ENCODE peak calls at places on chromosomes 3 and 15, in four cellular contexts. D, R, J and E are unnamed samples.

GRCh38 chr3:98770261-98771039 is 7.3 kb downstream of the ST3GAL6 start:
- DNase-seq in D (peak; percentile 24), R (no peak), J (no peak), E (no peak)

GRCh38 chr3:101340591-101340990 is 20.2 kb upstream of the IMPG2 start:
- DNase-seq in D (no peak), R (no peak), J (no peak), E (no peak)

GRCh38 chr15:92896543-92896942 is 3.6 kb upstream of the CHD2 start:
- DNase-seq in D (no peak), R (no peak), J (no peak), E (no peak)

GRCh38 chr3:73926360-73927202 is 301.8 kb upstream of the PDZRN3 start:
- DNase-seq in D (no peak), R (no peak), J (no peak), E (no peak)

GRCh38 chr3:149579838-149580542 is 77.8 kb downstream of the WWTR1 start:
- DNase-seq in D (no peak), R (no peak), J (no peak), E (no peak)

GRCh38 chr3:55524565-55525244 is 37.6 kb upstream of the WNT5A start:
- DNase-seq in D (no peak), R (no peak), J (no peak), E (no peak)

GRCh38 chr3:111895079-111895478 is 36.0 kb downstream of the PHLDB2 start:
- DNase-seq in D (no peak), R (no peak), J (no peak), E (no peak)

GRCh38 chr15:70801111-70801510 is 37.8 kb upstream of the UACA start:
- DNase-seq in D (no peak), R (no peak), J (no peak), E (no peak)

GRCh38 chr3:117628896-117629295 is 919.3 kb downstream of the TUSC7 start:
- DNase-seq in D (no peak), R (no peak), J (no peak), E (no peak)

GRCh38 chr3:131231710-131232348 is 149.7 kb upstream of the NUDT16 start:
- DNase-seq in D (no peak), R (no peak), J (no peak), E (no peak)

GRCh38 chr3:183375337-183375736 is 53.1 kb downstream of the MCF2L2 start:
- DNase-seq in D (no peak), R (no peak), J (no peak), E (no peak)

GRCh38 chr3:129493206-129493605 is 35.2 kb upstream of the RHO start:
- DNase-seq in D (no peak), R (no peak), J (no peak), E (no peak)

GRCh38 chr15:51830279-51830806 is 890 bp downstream of the TMOD3 start:
- DNase-seq in D (no peak), R (no peak), J (no peak), E (no peak)

GRCh38 chr3:59074764-59075163 is 24.9 kb upstream of the CFAP20DC start:
- DNase-seq in D (no peak), R (no peak), J (no peak), E (no peak)

GRCh38 chr3:172709776-172710708 is 825 bp downstream of the NCEH1 start:
- DNase-seq in D (no peak), R (no peak), J (no peak), E (no peak)

GRCh38 chr15:101568821-101569555 is 79.5 kb upstream of the PCSK6 start:
- DNase-seq in D (no peak), R (no peak), J (no peak), E (no peak)

GRCh38 chr3:188507244-188507720 is 353.3 kb downstream of the LPP start:
- DNase-seq in D (no peak), R (no peak), J (no peak), E (no peak)

GRCh38 chr3:139329364-139329850 is 14.4 kb upstream of the MRPS22 start:
- DNase-seq in D (peak; percentile 82), R (peak; percentile 69), J (peak; percentile 81), E (peak; percentile 74)

GRCh38 chr3:140630866-140631265 is 47.0 kb upstream of the TRIM42 start:
- DNase-seq in D (no peak), R (no peak), J (no peak), E (no peak)

GRCh38 chr3:193502871-193503270 is 51.8 kb downstream of the ATP13A4 start:
- DNase-seq in D (no peak), R (no peak), J (no peak), E (no peak)
- H3K9me3 ChIP-seq in D (no peaks in the 10 kb centered on the region), R (no peaks in the 10 kb centered on the region), J (no peaks in the 10 kb centered on the region), E (no peaks in the 10 kb centered on the region)

GRCh38 chr15:27179789-27180188 is 208.8 kb downstream of the GABRG3 start:
- DNase-seq in D (no peak), R (no peak), J (no peak), E (no peak)
- H3K9me3 ChIP-seq in D (peaks cover 4% of the 10 kb centered on the region), R (peaks cover 3% of the 10 kb centered on the region), J (no peaks in the 10 kb centered on the region), E (no peaks in the 10 kb centered on the region)

DNA sequence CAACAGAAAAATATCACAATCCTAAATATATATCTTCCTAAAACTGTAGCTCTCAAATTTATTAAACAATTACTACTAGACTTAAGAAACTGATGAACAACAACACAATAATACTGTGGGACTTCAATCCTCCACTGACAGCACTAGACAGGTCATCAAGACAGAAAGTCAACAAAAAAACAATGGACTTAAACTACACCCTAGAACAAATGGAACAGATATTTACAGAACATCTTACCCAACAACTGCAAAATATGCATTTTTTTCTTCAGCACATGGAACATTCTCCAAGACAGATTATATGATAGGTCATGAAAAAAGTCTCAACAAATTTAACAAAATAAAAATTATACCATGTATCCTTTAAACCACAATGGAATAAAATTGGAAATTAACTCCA is 133.4 kb downstream of the PLCH1 start:
- DNase-seq in D (no peak), R (no peak), J (no peak), E (no peak)
- H3K9me3 ChIP-seq in D (no peaks in the 10 kb centered on the region), R (no peaks in the 10 kb centered on the region), J (peaks cover 8% of the 10 kb centered on the region), E (no peaks in the 10 kb centered on the region)

GRCh38 chr15:49560045-49560444 is 60.6 kb downstream of the FAM227B start:
- DNase-seq in D (no peak), R (no peak), J (no peak), E (no peak)
- H3K9me3 ChIP-seq in D (peaks cover 9% of the 10 kb centered on the region), R (no peaks in the 10 kb centered on the region), J (no peaks in the 10 kb centered on the region), E (peaks cover 8% of the 10 kb centered on the region)

GRCh38 chr15:25743909-25744275 is 119.2 kb downstream of the ATP10A start:
- DNase-seq in D (no peak), R (no peak), J (no peak), E (no peak)

GRCh38 chr15:25742008-25742407 is 121.1 kb downstream of the ATP10A start:
- DNase-seq in D (no peak), R (no peak), J (no peak), E (no peak)

GRCh38 chr15:25743160-25743908 is 119.8 kb downstream of the ATP10A start:
- DNase-seq in D (no peak), R (no peak), J (no peak), E (no peak)

GRCh38 chr15:25741253-25741575 is 121.9 kb downstream of the ATP10A start:
- DNase-seq in D (no peak), R (no peak), J (no peak), E (no peak)

DNA sequence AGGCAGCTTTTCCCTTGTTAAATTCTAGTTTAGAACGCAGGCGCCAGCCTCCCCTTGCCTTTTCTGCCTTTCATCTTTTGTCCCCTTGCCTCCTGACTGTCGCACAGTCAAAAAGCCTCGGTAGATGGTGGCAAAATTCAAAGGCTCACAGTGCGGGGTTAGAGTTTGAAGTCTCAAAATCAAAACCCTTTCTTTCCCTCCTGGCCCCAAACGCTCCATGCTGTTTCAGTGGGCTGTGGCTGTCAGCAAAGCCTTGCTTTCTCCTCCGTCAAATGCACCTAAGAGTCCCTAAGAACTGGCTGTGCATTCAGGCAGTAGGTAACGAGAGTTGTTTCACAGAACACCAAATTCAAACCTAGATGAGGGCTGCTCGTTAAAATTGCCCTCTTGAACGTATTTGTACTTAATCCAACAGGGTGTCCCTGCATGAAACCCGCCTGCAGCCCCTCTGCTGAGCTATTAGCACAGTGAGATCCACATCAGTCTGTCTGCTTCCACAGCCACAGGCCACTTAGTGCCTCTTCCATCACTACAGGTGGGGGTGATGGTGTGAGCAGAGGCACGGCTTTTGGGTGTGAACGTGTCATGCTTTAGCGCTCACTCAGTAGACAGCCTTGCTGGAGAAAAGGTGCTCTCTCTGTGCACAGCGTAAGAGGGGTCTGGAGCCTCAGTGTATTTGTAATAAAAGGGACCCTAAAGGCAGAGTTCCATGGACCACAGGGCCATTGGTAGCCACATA is 120.5 kb downstream of the ATP10A start:
- DNase-seq in D (no peak), R (no peak), J (no peak), E (no peak)
- H3K9me3 ChIP-seq in D (no peaks in the 10 kb centered on the region), R (no peaks in the 10 kb centered on the region), J (no peaks in the 10 kb centered on the region), E (no peaks in the 10 kb centered on the region)

GRCh38 chr15:73957785-73958184 is 31.5 kb downstream of the LOXL1 start:
- DNase-seq in D (no peak), R (no peak), J (no peak), E (no peak)
- H3K9me3 ChIP-seq in D (no peaks in the 10 kb centered on the region), R (no peaks in the 10 kb centered on the region), J (no peaks in the 10 kb centered on the region), E (no peaks in the 10 kb centered on the region)

DNA sequence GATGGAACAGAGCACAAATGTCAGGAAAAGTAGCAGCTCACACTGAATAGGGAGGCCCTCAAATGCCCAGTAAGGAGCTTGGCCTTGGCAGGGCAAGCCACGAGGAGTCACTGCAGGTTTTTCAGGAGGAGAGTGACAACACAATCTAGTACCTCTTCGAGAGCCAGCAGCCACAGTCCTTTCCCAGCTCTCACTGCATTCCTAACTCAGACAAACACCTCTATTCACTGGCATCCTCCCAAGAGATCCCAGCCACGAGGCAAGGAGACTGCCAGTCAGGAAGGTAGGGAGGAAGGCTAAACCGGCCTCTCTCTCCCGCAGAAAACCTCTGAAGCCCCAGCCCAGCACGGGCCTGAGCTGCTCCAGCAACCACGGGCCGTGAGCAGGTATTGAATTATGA is 146.0 kb upstream of the SMAD3 start:
- DNase-seq in D (no peak), R (no peak), J (no peak), E (no peak)
- H3K9me3 ChIP-seq in D (no peaks in the 10 kb centered on the region), R (no peaks in the 10 kb centered on the region), J (no peaks in the 10 kb centered on the region), E (peaks cover 3% of the 10 kb centered on the region)